ENCODE peak calls at places on chromosomes 1 and 21, in five cellular contexts. E is nucleus accumbens; A is activated CD4-positive, alpha-beta T cell treated with anti-CD3 and anti-CD28 coated beads, Interleukin-2, amount 50 U/mL, for 48 hours; C is stimulated activated CD8-positive, alpha-beta memory T cell treated with anti-CD3 and anti-CD28 coated beads, Interleukin-4, amount 100 ng/mL, for 1 hour; O is stimulated activated naive CD8-positive, alpha-beta T cell treated with anti-CD3 and anti-CD28 coated beads, Interleukin-15, amount 100 ng/mL, for 72 hours. M is an unnamed sample.

GRCh38 chr1:212595787-212596714 is 12.5 kb upstream of the ATF3 start:
- DNase-seq in A (peak; percentile 56), C (no peak), O (peak; percentile 64), E (no peak), M (no peak)

GRCh38 chr1:38337711-38338110 is 291.1 kb upstream of the POU3F1 start:
- DNase-seq in C (no peak), O (no peak), A (no peak), E (no peak), M (no peak)

GRCh38 chr1:156754219-156754618 is 2.7 kb upstream of the HDGF start:
- DNase-seq in C (no peak), E (no peak), A (no peak), O (no peak), M (no peak)

GRCh38 chr1:1554926-1555915 is 14.8 kb upstream of the TMEM240 start:
- DNase-seq in A (no peak), O (no peak), E (no peak), C (no peak), M (no peak)

GRCh38 chr21:45971487-45972352 is 9.8 kb upstream of the COL6A1 start:
- DNase-seq in O (no peak), C (no peak), A (no peak), E (no peak), M (no peak)

GRCh38 chr1:53112271-53112774 is 30.1 kb downstream of the SLC1A7 start:
- DNase-seq in A (no peak), C (no peak), O (no peak), E (no peak), M (no peak)

GRCh38 chr1:156113263-156114004 is 1.1 kb upstream of the LMNA start:
- DNase-seq in A (no peak), O (no peak), C (no peak), E (no peak), M (no peak)

GRCh38 chr21:26972131-26972707 is 5.3 kb upstream of the ADAMTS5 start:
- DNase-seq in A (no peak), C (no peak), O (no peak), E (no peak), M (no peak)

GRCh38 chr1:211257831-211258225 is 1.3 kb upstream of the RCOR3 start:
- DNase-seq in O (no peak), E (no peak), A (no peak), C (no peak), M (no peak)

GRCh38 chr1:234288946-234289345 is 84.3 kb upstream of the COA6 start:
- DNase-seq in E (no peak), A (no peak), C (no peak), O (no peak), M (no peak)

GRCh38 chr1:12475947-12476346 is 142.1 kb downstream of the DHRS3 start:
- DNase-seq in C (no peak), E (no peak), O (no peak), A (no peak), M (no peak)

M was measured in stimulated activated naive B cell treated with anti-CD40 and anti-IgM and Interleukin-4, amounts not matched to agents 10 μg/mL and 1 μg/mL and 100 μg/mL, for 72 hours.